ENCODE peak calls at places on chromosomes 3 and 15, in six cellular contexts. One of them, this sample, is unnamed.

GRCh38 chr3:142914286-142914811 is 25.5 kb upstream of the PCOLCE2 start:
- DNase-seq in HFF-Myc: no peak
- DNase-seq in NCI-H69: peak
- DNase-seq in breast epithelium: no peak
- DNase-seq in cardiac muscle cell: no peak
- DNase-seq in astrocyte: no peak
- DNase-seq in this sample: no peak

GRCh38 chr15:93130111-93130510 is 41.1 kb upstream of the RGMA start:
- DNase-seq in HFF-Myc: no peak
- DNase-seq in astrocyte: no peak
- DNase-seq in breast epithelium: no peak
- DNase-seq in NCI-H69: peak
- DNase-seq in cardiac muscle cell: no peak
- DNase-seq in this sample: no peak

GRCh38 chr15:56428821-56429458 is 36.0 kb downstream of the MNS1 start:
- DNase-seq in NCI-H69: peak
- DNase-seq in astrocyte: peak
- DNase-seq in HFF-Myc: peak
- DNase-seq in breast epithelium: no peak
- DNase-seq in cardiac muscle cell: peak
- DNase-seq in this sample: peak

GRCh38 chr3:152399374-152399773 is 130.6 kb downstream of the MBNL1 start:
- DNase-seq in breast epithelium: no peak
- DNase-seq in astrocyte: peak
- DNase-seq in HFF-Myc: no peak
- DNase-seq in NCI-H69: no peak
- DNase-seq in cardiac muscle cell: no peak
- DNase-seq in this sample: no peak

GRCh38 chr15:37096878-37097568 is 3.3 kb downstream of the MEIS2 start:
- DNase-seq in astrocyte: no peak
- DNase-seq in breast epithelium: no peak
- DNase-seq in NCI-H69: peak
- DNase-seq in HFF-Myc: no peak
- DNase-seq in cardiac muscle cell: no peak
- DNase-seq in this sample: no peak

GRCh38 chr3:69890094-69890493 is 109.4 kb upstream of the SAMMSON start:
- DNase-seq in NCI-H69: no peak
- DNase-seq in HFF-Myc: no peak
- DNase-seq in cardiac muscle cell: no peak
- DNase-seq in breast epithelium: no peak
- DNase-seq in astrocyte: peak
- DNase-seq in this sample: no peak

GRCh38 chr15:71945012-71945411 is 134.7 kb downstream of the NR2E3 start:
- DNase-seq in cardiac muscle cell: no peak
- DNase-seq in breast epithelium: no peak
- DNase-seq in HFF-Myc: no peak
- DNase-seq in astrocyte: no peak
- DNase-seq in NCI-H69: no peak
- DNase-seq in this sample: no peak

GRCh38 chr3:56389213-56389830 is 78.9 kb downstream of the ERC2 start:
- DNase-seq in breast epithelium: no peak
- DNase-seq in NCI-H69: no peak
- DNase-seq in astrocyte: no peak
- DNase-seq in HFF-Myc: no peak
- DNase-seq in cardiac muscle cell: no peak
- DNase-seq in this sample: no peak

GRCh38 chr3:158768361-158768787 is 33.5 kb upstream of the MFSD1 start:
- DNase-seq in NCI-H69: peak
- DNase-seq in HFF-Myc: no peak
- DNase-seq in breast epithelium: peak
- DNase-seq in cardiac muscle cell: peak
- DNase-seq in astrocyte: peak
- DNase-seq in this sample: no peak

GRCh38 chr3:42668403-42668740 is 14.9 kb downstream of the ZBTB47 start:
- DNase-seq in HFF-Myc: no peak
- DNase-seq in cardiac muscle cell: no peak
- DNase-seq in NCI-H69: no peak
- DNase-seq in astrocyte: no peak
- DNase-seq in breast epithelium: no peak
- DNase-seq in this sample: no peak

GRCh38 chr3:120420360-120420759 is 30.4 kb downstream of the FSTL1 start:
- DNase-seq in breast epithelium: no peak
- DNase-seq in cardiac muscle cell: no peak
- DNase-seq in astrocyte: no peak
- DNase-seq in HFF-Myc: no peak
- DNase-seq in NCI-H69: no peak
- DNase-seq in this sample: no peak

GRCh38 chr3:47782538-47783308 is 1.0 kb upstream of the SMARCC1 start:
- DNase-seq in NCI-H69: no peak
- DNase-seq in cardiac muscle cell: no peak
- DNase-seq in breast epithelium: no peak
- DNase-seq in HFF-Myc: no peak
- DNase-seq in astrocyte: no peak
- DNase-seq in this sample: no peak

GRCh38 chr15:65558336-65558735 is 28.1 kb downstream of the HACD3 start:
- DNase-seq in cardiac muscle cell: no peak
- DNase-seq in breast epithelium: no peak
- DNase-seq in HFF-Myc: peak
- DNase-seq in NCI-H69: no peak
- DNase-seq in astrocyte: peak
- DNase-seq in this sample: no peak

GRCh38 chr3:61936344-61936937 is 375.1 kb downstream of the PTPRG start:
- DNase-seq in HFF-Myc: no peak
- DNase-seq in NCI-H69: peak
- DNase-seq in breast epithelium: no peak
- DNase-seq in astrocyte: no peak
- DNase-seq in cardiac muscle cell: peak
- DNase-seq in this sample: no peak

GRCh38 chr3:186705882-186706780 is 11.0 kb upstream of the KNG1 start:
- DNase-seq in NCI-H69: no peak
- DNase-seq in breast epithelium: no peak
- DNase-seq in cardiac muscle cell: no peak
- DNase-seq in astrocyte: no peak
- DNase-seq in HFF-Myc: no peak
- DNase-seq in this sample: no peak

GRCh38 chr3:29789686-29790085 is 508.8 kb downstream of the RBMS3 start:
- DNase-seq in HFF-Myc: peak
- DNase-seq in NCI-H69: no peak
- DNase-seq in cardiac muscle cell: no peak
- DNase-seq in breast epithelium: no peak
- DNase-seq in astrocyte: peak
- DNase-seq in this sample: no peak

GRCh38 chr3:175397407-175397806 is 538.3 kb downstream of the NAALADL2 start:
- DNase-seq in HFF-Myc: no peak
- DNase-seq in astrocyte: no peak
- DNase-seq in NCI-H69: no peak
- DNase-seq in breast epithelium: no peak
- DNase-seq in cardiac muscle cell: no peak
- DNase-seq in this sample: no peak

GRCh38 chr15:95550702-95551101 is 779.8 kb upstream of the NR2F2 start:
- DNase-seq in breast epithelium: no peak
- DNase-seq in NCI-H69: no peak
- DNase-seq in cardiac muscle cell: no peak
- DNase-seq in HFF-Myc: no peak
- DNase-seq in astrocyte: no peak
- DNase-seq in this sample: no peak

GRCh38 chr3:187783098-187783497 is 37.8 kb upstream of the BCL6 start:
- DNase-seq in cardiac muscle cell: no peak
- DNase-seq in astrocyte: peak
- DNase-seq in NCI-H69: no peak
- DNase-seq in breast epithelium: peak
- DNase-seq in HFF-Myc: no peak
- DNase-seq in this sample: no peak

GRCh38 chr15:50184863-50185504 is 3.0 kb downstream of the SLC27A2 start:
- DNase-seq in breast epithelium: no peak
- DNase-seq in astrocyte: no peak
- DNase-seq in NCI-H69: no peak
- DNase-seq in cardiac muscle cell: no peak
- DNase-seq in HFF-Myc: no peak
- DNase-seq in this sample: no peak

GRCh38 chr3:64685331-64685799 is 2.4 kb downstream of the ADAMTS9 start:
- DNase-seq in breast epithelium: no peak
- DNase-seq in astrocyte: peak
- DNase-seq in NCI-H69: no peak
- DNase-seq in cardiac muscle cell: no peak
- DNase-seq in HFF-Myc: no peak
- DNase-seq in this sample: no peak

GRCh38 chr3:61927332-61927731 is 366.0 kb downstream of the PTPRG start:
- DNase-seq in NCI-H69: no peak
- DNase-seq in astrocyte: peak
- DNase-seq in cardiac muscle cell: no peak
- DNase-seq in breast epithelium: peak
- DNase-seq in HFF-Myc: peak
- DNase-seq in this sample: no peak

GRCh38 chr15:87816016-87816415 is 440.5 kb downstream of the NTRK3 start:
- DNase-seq in HFF-Myc: no peak
- DNase-seq in cardiac muscle cell: no peak
- DNase-seq in NCI-H69: no peak
- DNase-seq in breast epithelium: no peak
- DNase-seq in astrocyte: peak
- DNase-seq in this sample: no peak

GRCh38 chr3:196498297-196498696 is 5.3 kb downstream of the RNF168 start:
- DNase-seq in cardiac muscle cell: no peak
- DNase-seq in HFF-Myc: no peak
- DNase-seq in breast epithelium: no peak
- DNase-seq in astrocyte: no peak
- DNase-seq in NCI-H69: no peak
- DNase-seq in this sample: no peak

GRCh38 chr3:128607710-128608048 is 42.9 kb downstream of the RPN1 start:
- DNase-seq in astrocyte: no peak
- DNase-seq in NCI-H69: no peak
- DNase-seq in HFF-Myc: no peak
- DNase-seq in cardiac muscle cell: no peak
- DNase-seq in breast epithelium: no peak
- DNase-seq in this sample: no peak

GRCh38 chr3:99895706-99896441 is 78.2 kb downstream of the CMSS1 start:
- DNase-seq in HFF-Myc: peak
- DNase-seq in breast epithelium: no peak
- DNase-seq in NCI-H69: peak
- DNase-seq in cardiac muscle cell: no peak
- DNase-seq in astrocyte: peak
- DNase-seq in this sample: no peak

GRCh38 chr3:39090922-39091321 is 16.5 kb downstream of the GORASP1 start:
- DNase-seq in breast epithelium: no peak
- DNase-seq in NCI-H69: no peak
- DNase-seq in astrocyte: peak
- DNase-seq in cardiac muscle cell: no peak
- DNase-seq in HFF-Myc: no peak
- DNase-seq in this sample: no peak

GRCh38 chr3:42230860-42231259 is 35.1 kb downstream of the CCK start:
- DNase-seq in astrocyte: no peak
- DNase-seq in NCI-H69: no peak
- DNase-seq in breast epithelium: no peak
- DNase-seq in cardiac muscle cell: no peak
- DNase-seq in HFF-Myc: no peak
- DNase-seq in this sample: no peak

GRCh38 chr3:106755336-106755735 is 621.9 kb upstream of the CCDC54 start:
- DNase-seq in astrocyte: no peak
- DNase-seq in breast epithelium: no peak
- DNase-seq in NCI-H69: no peak
- DNase-seq in cardiac muscle cell: no peak
- DNase-seq in HFF-Myc: no peak
- DNase-seq in this sample: no peak

GRCh38 chr15:67796728-67797127 is 28.6 kb upstream of the SKOR1 start:
- DNase-seq in NCI-H69: peak
- DNase-seq in HFF-Myc: no peak
- DNase-seq in cardiac muscle cell: no peak
- DNase-seq in breast epithelium: no peak
- DNase-seq in astrocyte: no peak
- DNase-seq in this sample: no peak

GRCh38 chr3:111867889-111868426 is 8.9 kb downstream of the PHLDB2 start:
- DNase-seq in cardiac muscle cell: no peak
- DNase-seq in breast epithelium: no peak
- DNase-seq in astrocyte: no peak
- DNase-seq in NCI-H69: no peak
- DNase-seq in HFF-Myc: no peak
- DNase-seq in this sample: no peak

GRCh38 chr3:45506751-45507391 is 87.7 kb upstream of the LIMD1 start:
- DNase-seq in HFF-Myc: no peak
- DNase-seq in cardiac muscle cell: no peak
- DNase-seq in breast epithelium: no peak
- DNase-seq in NCI-H69: no peak
- DNase-seq in astrocyte: peak
- DNase-seq in this sample: no peak

GRCh38 chr3:47370887-47371697 is 9.7 kb upstream of the PTPN23 start:
- DNase-seq in astrocyte: no peak
- DNase-seq in cardiac muscle cell: peak
- DNase-seq in HFF-Myc: no peak
- DNase-seq in NCI-H69: no peak
- DNase-seq in breast epithelium: no peak
- DNase-seq in this sample: no peak

GRCh38 chr15:69658401-69658945 is 205.9 kb downstream of the RPLP1 start:
- DNase-seq in astrocyte: no peak
- DNase-seq in breast epithelium: no peak
- DNase-seq in NCI-H69: no peak
- DNase-seq in cardiac muscle cell: no peak
- DNase-seq in HFF-Myc: no peak
- DNase-seq in this sample: no peak

GRCh38 chr3:193016437-193016887 is 98.8 kb upstream of the MB21D2 start:
- DNase-seq in cardiac muscle cell: peak
- DNase-seq in NCI-H69: peak
- DNase-seq in breast epithelium: no peak
- DNase-seq in astrocyte: peak
- DNase-seq in HFF-Myc: no peak
- DNase-seq in this sample: no peak

This sample was measured in NCI-H526 treated with DMSO at 0.1 percent for 48 hours.